ENCODE peak calls at places on chromosomes 12 and 14, in nine cellular contexts. T, X, K, S, U, Q, L, G and P are unnamed samples.

GRCh38 chr14:31228533-31228932 is 20.9 kb upstream of the HECTD1 start:
- DNase-seq in T (no peak), X (no peak), K (no peak), S (no peak), U (no peak), Q (no peak), L (no peak), G (no peak), P (no peak)

GRCh38 chr12:22653075-22653474 is 28.1 kb downstream of the ETNK1 start:
- DNase-seq in T (no peak), X (no peak), K (no peak), S (no peak), U (no peak), Q (no peak), L (no peak), G (no peak), P (no peak)

GRCh38 chr12:131589966-131590365 is 120.9 kb upstream of the SFSWAP start:
- DNase-seq in T (no peak), X (no peak), K (no peak), S (no peak), U (no peak), Q (no peak), L (no peak), G (no peak), P (no peak)

GRCh38 chr12:56522486-56523193 is 1.0 kb downstream of the RBMS2 start:
- DNase-seq in T (no peak), X (no peak), K (no peak), S (no peak), U (no peak), Q (peak; percentile 15), L (no peak), G (no peak), P (no peak)

GRCh38 chr14:45359766-45360165 is 106.8 kb upstream of the MIS18BP1 start:
- DNase-seq in T (no peak), X (no peak), K (no peak), S (no peak), U (no peak), Q (no peak), L (no peak), G (no peak), P (no peak)

GRCh38 chr12:28051516-28052456 is 79.3 kb upstream of the PTHLH start:
- DNase-seq in T (no peak), X (no peak), K (no peak), S (no peak), U (no peak), Q (no peak), L (no peak), G (no peak), P (no peak)

GRCh38 chr14:101494826-101495225 is 66.5 kb upstream of the DIO3 start:
- DNase-seq in T (no peak), X (no peak), K (no peak), S (no peak), U (no peak), Q (no peak), L (no peak), G (no peak), P (no peak)

GRCh38 chr12:12885060-12885792 is 6.1 kb upstream of the GPRC5A start:
- DNase-seq in T (no peak), X (no peak), K (no peak), S (no peak), U (no peak), Q (no peak), L (no peak), G (no peak), P (no peak)

GRCh38 chr12:16606201-16606849 is 363 bp upstream of the LMO3 start:
- DNase-seq in T (no peak), X (no peak), K (no peak), S (no peak), U (no peak), Q (no peak), L (peak; percentile 59), G (no peak), P (no peak)

GRCh38 chr12:13339538-13339937 is 143.0 kb downstream of the EMP1 start:
- DNase-seq in T (no peak), X (no peak), K (no peak), S (no peak), U (peak; percentile 2), Q (peak; percentile 76), L (no peak), G (peak; percentile 42), P (no peak)

GRCh38 chr14:77151245-77151644 is 9.7 kb upstream of the ZDHHC22 start:
- DNase-seq in T (no peak), X (no peak), K (peak; percentile 24), S (no peak), U (no peak), Q (no peak), L (no peak), G (no peak), P (no peak)

GRCh38 chr12:90618606-90619005 is 336.4 kb downstream of the CCER1 start:
- DNase-seq in T (no peak), X (no peak), K (no peak), S (no peak), U (no peak), Q (no peak), L (no peak), G (no peak), P (no peak)

GRCh38 chr12:49131051-49131972 is at the start of gene TUBA1B:
- DNase-seq in T (peak; percentile 94), X (peak; percentile 75), K (peak; percentile 92), S (peak; percentile 85), U (no peak), Q (peak; percentile 75), L (peak; percentile 93), G (peak; percentile 86), P (peak; percentile 81)

GRCh38 chr14:91396959-91397815 is 20.4 kb downstream of the CCDC88C start:
- DNase-seq in T (no peak), X (peak; percentile 84), K (peak; percentile 72), S (peak; percentile 51), U (no peak), Q (no peak), L (no peak), G (no peak), P (peak; percentile 52)

GRCh38 chr12:42145552-42146215 is 1.0 kb upstream of the GXYLT1 start:
- DNase-seq in T (no peak), X (no peak), K (no peak), S (no peak), U (no peak), Q (no peak), L (no peak), G (no peak), P (no peak)

GRCh38 chr12:107990325-107990724 is 138.8 kb upstream of the WSCD2 start:
- DNase-seq in T (peak; percentile 16), X (no peak), K (peak; percentile 39), S (peak; percentile 17), U (no peak), Q (no peak), L (no peak), G (no peak), P (peak; percentile 17)

GRCh38 chr12:114681149-114681849 is 2.7 kb downstream of the TBX3 start:
- DNase-seq in T (no peak), X (no peak), K (no peak), S (no peak), U (no peak), Q (peak; percentile 7), L (no peak), G (no peak), P (no peak)

GRCh38 chr14:50101417-50101816 is 15.0 kb downstream of the VCPKMT start:
- DNase-seq in T (no peak), X (no peak), K (no peak), S (no peak), U (no peak), Q (no peak), L (no peak), G (no peak), P (no peak)

GRCh38 chr14:62017651-62018230 is 255.5 kb downstream of the SNAPC1 start:
- DNase-seq in T (no peak), X (no peak), K (no peak), S (no peak), U (no peak), Q (no peak), L (no peak), G (no peak), P (no peak)

GRCh38 chr12:19744760-19745218 is 305.5 kb downstream of the AEBP2 start:
- DNase-seq in T (no peak), X (no peak), K (no peak), S (no peak), U (peak; percentile 52), Q (no peak), L (no peak), G (no peak), P (peak; percentile 55)

GRCh38 chr14:47821134-47821533 is 145.7 kb upstream of the MDGA2 start:
- DNase-seq in T (no peak), X (no peak), K (no peak), S (no peak), U (no peak), Q (no peak), L (no peak), G (no peak), P (no peak)

GRCh38 chr14:92646952-92647461 is 101.4 kb downstream of the LGMN start:
- DNase-seq in T (no peak), X (no peak), K (no peak), S (no peak), U (no peak), Q (peak; percentile 8), L (no peak), G (no peak), P (no peak)

GRCh38 chr12:79301181-79301580 is 389.6 kb downstream of the PAWR start:
- DNase-seq in T (no peak), X (no peak), K (no peak), S (no peak), U (no peak), Q (no peak), L (no peak), G (no peak), P (no peak)

GRCh38 chr12:116880817-116881324 is 370 bp downstream of the HRK start:
- DNase-seq in T (peak; percentile 25), X (peak; percentile 65), K (peak; percentile 59), S (no peak), U (no peak), Q (no peak), L (no peak), G (no peak), P (no peak)

GRCh38 chr14:31292962-31293616 is 85.5 kb upstream of the HECTD1 start:
- DNase-seq in T (no peak), X (no peak), K (no peak), S (no peak), U (no peak), Q (no peak), L (no peak), G (no peak), P (no peak)

GRCh38 chr12:122024132-122024785 is 2.6 kb downstream of the BCL7A start:
- DNase-seq in T (no peak), X (no peak), K (no peak), S (no peak), U (no peak), Q (peak; percentile 74), L (no peak), G (no peak), P (no peak)

GRCh38 chr14:23638414-23639047 is 2.4 kb downstream of the DHRS2 start:
- DNase-seq in T (no peak), X (no peak), K (no peak), S (no peak), U (no peak), Q (no peak), L (no peak), G (no peak), P (no peak)

GRCh38 chr12:188910-189621 is 24.9 kb downstream of the SLC6A12 start:
- DNase-seq in T (peak; percentile 55), X (peak; percentile 69), K (peak; percentile 63), S (no peak), U (no peak), Q (peak; percentile 8), L (no peak), G (no peak), P (peak; percentile 4)

GRCh38 chr14:89644641-89645040 is 227.6 kb upstream of the FOXN3 start:
- DNase-seq in T (no peak), X (no peak), K (no peak), S (no peak), U (no peak), Q (no peak), L (no peak), G (no peak), P (no peak)

GRCh38 chr14:90569606-90570462 is 173.0 kb downstream of the CALM1 start:
- DNase-seq in T (no peak), X (no peak), K (no peak), S (no peak), U (no peak), Q (no peak), L (no peak), G (no peak), P (no peak)

GRCh38 chr12:32558941-32559340 is 120.2 kb upstream of the DNM1L start:
- DNase-seq in T (no peak), X (peak; percentile 56), K (no peak), S (no peak), U (no peak), Q (no peak), L (no peak), G (no peak), P (no peak)